ENCODE peak calls at places on chromosomes 6 and 20, in five cellular contexts. J is esophagus squamous epithelium, P is testis, S is A549, T is stomach. A is an unnamed sample.

GRCh38 chr20:38043512-38044300 is 10.2 kb downstream of the RPRD1B start:
- DNase-seq in J (no peak), P (no peak), S (peak), T (no peak), A (peak)

GRCh38 chr6:55825402-55826051 is 49.9 kb downstream of the BMP5 start:
- DNase-seq in J (no peak), P (peak), S (no peak), T (no peak), A (no peak)

GRCh38 chr20:46213946-46214830 is 94.1 kb downstream of the CDH22 start:
- DNase-seq in J (no peak), P (peak), S (peak), T (no peak), A (no peak)

GRCh38 chr6:89079611-89080213 is 839 bp upstream of the PNRC1 start:
- DNase-seq in J (no peak), P (peak), S (no peak), T (peak), A (peak)

GRCh38 chr6:89792881-89793280 is 26.7 kb downstream of the MDN1 start:
- DNase-seq in J (no peak), P (peak), S (peak), T (no peak), A (peak)

GRCh38 chr6:155303361-155303870 is 10.9 kb downstream of the TFB1M start:
- DNase-seq in J (no peak), P (no peak), S (no peak), T (no peak), A (no peak)

GRCh38 chr6:40681622-40682021 is 94.5 kb upstream of the LRFN2 start:
- DNase-seq in J (no peak), P (no peak), S (no peak), T (no peak), A (no peak)

GRCh38 chr6:12875061-12875460 is 158.5 kb downstream of the PHACTR1 start:
- DNase-seq in J (no peak), P (no peak), S (no peak), T (no peak), A (no peak)

GRCh38 chr6:125477141-125477540 is 175.4 kb upstream of the HDDC2 start:
- DNase-seq in J (no peak), P (no peak), S (no peak), T (no peak), A (no peak)

GRCh38 chr6:34888874-34889555 is at the start of gene ANKS1A:
- DNase-seq in J (peak), P (peak), S (peak), T (peak), A (peak)

DNA sequence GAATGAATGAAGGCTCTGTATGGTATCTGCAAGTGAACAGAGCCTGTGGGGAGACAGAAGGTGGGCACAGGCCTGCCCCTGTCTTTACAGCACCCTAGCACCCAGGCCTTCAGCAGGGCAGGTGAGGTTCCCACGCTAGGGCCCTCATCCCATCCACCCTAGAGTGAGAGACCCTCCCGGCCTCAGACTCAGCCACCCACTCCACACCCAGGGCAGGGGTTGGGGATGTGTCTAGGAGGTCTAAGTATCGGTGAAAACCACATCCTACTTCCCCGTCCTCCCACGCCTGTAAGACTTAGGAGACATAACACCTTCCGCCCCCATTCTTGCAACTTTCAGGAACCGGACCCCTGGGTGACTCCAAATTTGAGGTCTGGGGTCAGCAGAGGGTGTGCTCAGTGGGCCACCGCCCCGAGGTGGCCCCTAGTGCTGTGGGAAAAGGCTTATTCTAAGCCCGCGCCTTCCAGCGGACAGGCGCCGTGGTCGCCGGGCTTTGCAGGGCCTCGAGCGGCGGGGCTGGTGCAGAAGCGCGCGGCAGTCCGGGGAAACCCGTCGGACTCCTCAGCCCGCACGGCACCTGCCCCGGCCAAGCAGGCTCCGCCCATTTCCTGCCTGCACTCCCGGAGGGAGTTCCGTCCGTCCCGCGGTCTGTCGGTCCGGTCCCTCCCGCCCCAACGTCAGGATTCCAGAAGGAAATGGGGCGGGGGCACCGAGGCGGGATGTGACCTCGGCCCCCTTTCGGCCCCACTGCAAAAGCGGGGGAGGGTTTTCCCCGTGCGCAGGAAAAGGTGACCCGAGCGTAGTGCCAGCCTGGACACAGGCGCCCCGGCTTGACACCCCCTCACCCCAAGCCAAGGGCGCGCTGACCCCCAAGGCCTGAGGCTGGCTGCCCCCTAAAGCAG is 872 bp downstream of the SAMD10 start:
- DNase-seq in J (no peak), P (peak), S (no peak), T (peak), A (peak)
- TF ChIP-seq POLR2A in J (no peak), P (no peak), S (no peak), T (no peak), A (no peak)

GRCh38 chr6:33391278-33392167 is at the start of gene KIFC1:
- DNase-seq in J (peak), P (peak), S (peak), T (peak), A (peak)
- TF ChIP-seq POLR2A in J (no peak), P (no peak), S (no peak), T (no peak), A (peak)

DNA sequence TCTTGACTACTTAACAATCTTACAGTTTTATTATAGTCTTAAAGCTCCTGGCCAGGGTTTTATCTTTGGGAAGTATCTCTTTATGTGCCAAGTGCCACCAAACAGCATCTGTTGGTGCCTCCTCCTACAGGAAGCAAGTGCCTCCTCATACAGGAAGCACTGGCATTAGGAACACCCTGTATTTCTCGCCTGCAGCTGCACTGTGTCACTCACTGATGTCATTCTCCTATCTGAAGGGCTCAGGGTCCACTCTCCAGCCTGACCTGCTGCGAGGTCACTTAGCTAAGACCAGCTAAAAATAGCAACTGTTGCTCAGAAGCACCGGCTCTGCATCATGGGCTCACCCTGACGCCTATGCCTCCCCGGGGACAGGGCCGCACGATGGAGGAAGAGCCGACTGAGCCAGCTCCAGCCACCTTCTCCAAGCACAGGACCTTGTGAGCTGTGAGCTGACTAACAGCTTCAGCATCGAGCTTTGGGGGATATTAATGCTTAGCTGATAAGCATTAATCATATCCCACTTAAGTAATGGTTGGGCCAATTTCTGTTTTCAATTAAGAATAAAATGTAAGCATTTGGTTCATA is 66.3 kb upstream of the CD93 start:
- DNase-seq in J (no peak), P (peak), S (no peak), T (peak), A (peak)
- TF ChIP-seq POLR2A in J (no peak), P (no peak), S (no peak), T (no peak), A (no peak)

GRCh38 chr20:62967628-62968351 is 15.3 kb downstream of the SLC17A9 start:
- DNase-seq in J (no peak), P (no peak), S (no peak), T (no peak), A (no peak)
- TF ChIP-seq POLR2A in J (no peak), P (no peak), S (no peak), T (no peak), A (no peak)

DNA sequence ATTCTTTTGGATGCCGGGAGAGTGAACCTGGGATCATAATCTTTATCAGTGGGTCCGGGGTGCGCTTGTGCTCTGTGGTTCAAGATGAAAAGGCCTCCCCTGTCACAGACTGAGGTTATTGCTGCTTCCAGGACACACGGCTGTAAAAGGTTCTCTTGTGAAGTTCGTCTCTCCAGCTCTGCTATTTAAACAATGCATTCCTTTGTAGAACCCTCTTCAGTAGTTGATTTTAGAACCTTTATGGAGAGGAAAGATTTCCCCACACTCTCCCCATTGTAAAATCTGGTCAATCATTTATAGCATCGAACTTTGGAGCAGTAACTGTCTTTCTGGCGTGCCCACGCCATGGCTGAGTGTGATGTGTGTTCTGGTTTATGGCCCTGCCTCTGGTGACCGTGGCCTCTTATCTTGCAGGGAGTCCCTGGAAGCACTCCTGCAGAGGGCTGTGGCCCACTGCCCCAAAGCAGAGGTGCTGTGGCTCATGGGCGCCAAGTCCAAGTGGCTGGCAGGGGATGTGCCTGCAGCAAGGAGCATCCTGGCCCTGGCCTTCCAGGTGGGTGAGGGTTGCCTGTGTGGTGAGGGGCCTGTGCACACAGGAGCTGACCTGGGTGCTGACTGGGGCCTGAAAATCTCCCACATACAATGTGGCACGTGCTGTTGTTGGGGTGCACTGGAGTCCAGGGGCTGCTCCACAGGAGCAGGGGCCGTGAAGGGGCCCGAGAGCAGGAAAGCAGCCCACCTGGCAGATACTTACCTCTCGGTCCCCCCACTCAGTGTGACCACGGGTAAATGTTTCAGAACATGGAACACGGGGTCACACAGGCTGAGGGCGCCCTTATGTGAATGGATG is 11.6 kb upstream of the C20orf204 start:
- DNase-seq in J (no peak), P (no peak), S (no peak), T (no peak), A (no peak)
- TF ChIP-seq POLR2A in J (no peak), P (no peak), S (no peak), T (no peak), A (no peak)

GRCh38 chr20:59365611-59366284 is 65.3 kb downstream of the EDN3 start:
- DNase-seq in J (no peak), P (no peak), S (no peak), T (no peak), A (no peak)
- TF ChIP-seq POLR2A in J (no peak), P (no peak), S (no peak), T (no peak), A (no peak)

A was measured in erythroblast.